ENCODE peak calls at places on chromosome 1, in six cellular contexts. K is HT-29, I is PC-9, X is esophagus muscularis mucosa, C is smooth muscle cell of the brain vasculature, L is AG10803. G is an unnamed sample.

GRCh38 chr1:245184791-245185190 is 30.0 kb downstream of the KIF26B start:
- DNase-seq in L (no peak), K (no peak), C (no peak), I (no peak), X (no peak), G (no peak)

GRCh38 chr1:16387201-16388185 is 20.5 kb downstream of the SZRD1 start:
- DNase-seq in K (no peak), L (peak), I (no peak), X (no peak), C (no peak), G (no peak)

GRCh38 chr1:116693759-116694482 is 26.4 kb upstream of the IGSF3 start:
- DNase-seq in K (peak), L (peak), I (peak), X (no peak), C (no peak), G (no peak)

GRCh38 chr1:59765036-59765730 is 49.6 kb upstream of the HOOK1 start:
- DNase-seq in K (no peak), L (no peak), I (no peak), X (no peak), C (no peak), G (no peak)

GRCh38 chr1:225735252-225736149 is 42.1 kb upstream of the SRP9 start:
- DNase-seq in X (no peak), I (peak), K (no peak), C (peak), L (peak), G (no peak)

GRCh38 chr1:47936916-47937551 is 60.2 kb downstream of the TRABD2B start:
- DNase-seq in K (no peak), X (no peak), C (no peak), I (no peak), L (no peak), G (no peak)

GRCh38 chr1:209672705-209673630 is 2.2 kb upstream of the G0S2 start:
- DNase-seq in X (no peak), I (no peak), C (no peak), L (peak), K (no peak), G (no peak)

GRCh38 chr1:206690516-206690915 is 5.8 kb downstream of the MAPKAPK2 start:
- DNase-seq in K (no peak), C (no peak), L (no peak), X (no peak), I (no peak), G (no peak)

GRCh38 chr1:19872190-19872589 is 10.0 kb upstream of the OTUD3 start:
- DNase-seq in L (peak), K (peak), X (no peak), I (peak), C (no peak), G (no peak)

GRCh38 chr1:205316179-205316578 is 5.4 kb downstream of the NUAK2 start:
- DNase-seq in L (no peak), I (no peak), C (no peak), K (no peak), X (no peak), G (no peak)

GRCh38 chr1:155277896-155278688 is 829 bp downstream of the HCN3 start:
- DNase-seq in X (no peak), C (no peak), I (peak), L (no peak), K (peak), G (peak)

G was measured in T follicular helper cell.